ENCODE peak calls at places on chromosomes 12 and 14, in six cellular contexts. S, U, Z, V, Q and H are unnamed samples.

GRCh38 chr14:39071096-39071495 is 31.9 kb downstream of the SEC23A start:
- DNase-seq in S (no peak), U (no peak), Z (no peak), V (no peak), Q (no peak), H (no peak)

GRCh38 chr12:19654630-19655384 is 215.5 kb downstream of the AEBP2 start:
- DNase-seq in S (no peak), U (peak), Z (no peak), V (no peak), Q (no peak), H (peak)

GRCh38 chr12:53096089-53096741 is 1.3 kb upstream of the IGFBP6 start:
- DNase-seq in S (peak), U (peak), Z (no peak), V (no peak), Q (no peak), H (peak)

GRCh38 chr12:11651785-11652184 is 2.3 kb downstream of the ETV6 start:
- DNase-seq in S (no peak), U (peak), Z (no peak), V (no peak), Q (no peak), H (no peak)

GRCh38 chr12:22396253-22396652 is 61.7 kb upstream of the ST8SIA1 start:
- DNase-seq in S (no peak), U (no peak), Z (no peak), V (no peak), Q (no peak), H (no peak)

GRCh38 chr14:90757452-90757851 is 58.8 kb downstream of the TTC7B start:
- DNase-seq in S (no peak), U (no peak), Z (no peak), V (no peak), Q (no peak), H (peak)

GRCh38 chr12:53949631-53950440 is 4.9 kb upstream of the HOXC12 start:
- DNase-seq in S (peak), U (no peak), Z (no peak), V (no peak), Q (no peak), H (no peak)

GRCh38 chr14:80637726-80638619 is 303.6 kb downstream of the CEP128 start:
- DNase-seq in S (no peak), U (no peak), Z (no peak), V (no peak), Q (no peak), H (no peak)

GRCh38 chr12:11650697-11651281 is 1.3 kb downstream of the ETV6 start:
- DNase-seq in S (no peak), U (peak), Z (no peak), V (no peak), Q (peak), H (peak)

GRCh38 chr14:54893151-54893760 is 9.4 kb downstream of the GCH1 start:
- DNase-seq in S (no peak), U (peak), Z (no peak), V (peak), Q (no peak), H (peak)

GRCh38 chr12:124018526-124018925 is 45.5 kb downstream of the ZNF664 start:
- DNase-seq in S (no peak), U (no peak), Z (no peak), V (no peak), Q (no peak), H (peak)

GRCh38 chr14:79325071-79325470 is 886.2 kb downstream of the DIO2 start:
- DNase-seq in S (no peak), U (peak), Z (no peak), V (no peak), Q (no peak), H (peak)

GRCh38 chr14:50887476-50887875 is 15.6 kb downstream of the ABHD12B start:
- DNase-seq in S (no peak), U (no peak), Z (no peak), V (no peak), Q (no peak), H (no peak)

GRCh38 chr14:68666206-68666730 is 126.6 kb downstream of the ZFP36L1 start:
- DNase-seq in S (no peak), U (peak), Z (no peak), V (no peak), Q (no peak), H (no peak)

GRCh38 chr12:116295327-116296263 is 18.1 kb upstream of the MED13L start:
- DNase-seq in S (no peak), U (peak), Z (no peak), V (no peak), Q (no peak), H (no peak)

GRCh38 chr12:119683413-119683812 is 15.5 kb downstream of the PRKAB1 start:
- DNase-seq in S (no peak), U (peak), Z (no peak), V (no peak), Q (no peak), H (no peak)

GRCh38 chr12:79765157-79765556 is 74.4 kb upstream of the PAWR start:
- DNase-seq in S (no peak), U (no peak), Z (no peak), V (peak), Q (no peak), H (no peak)

GRCh38 chr12:6869049-6870021 is 2.0 kb downstream of the TPI1 start:
- DNase-seq in S (peak), U (peak), Z (no peak), V (peak), Q (peak), H (peak)

GRCh38 chr14:100305446-100306255 is 593 bp downstream of the SLC25A29 start:
- DNase-seq in S (peak), U (no peak), Z (no peak), V (no peak), Q (no peak), H (no peak)

GRCh38 chr14:35687335-35687939 is 121.7 kb downstream of the RALGAPA1 start:
- DNase-seq in S (no peak), U (peak), Z (no peak), V (peak), Q (peak), H (peak)

GRCh38 chr12:92961949-92962348 is 32.9 kb upstream of the EEA1 start:
- DNase-seq in S (no peak), U (peak), Z (no peak), V (no peak), Q (no peak), H (no peak)

GRCh38 chr12:53997324-53998173 is 2.4 kb upstream of the HOXC9 start:
- DNase-seq in S (no peak), U (no peak), Z (no peak), V (no peak), Q (no peak), H (no peak)

GRCh38 chr14:94971750-94972149 is 185.6 kb downstream of the DICER1 start:
- DNase-seq in S (no peak), U (no peak), Z (no peak), V (no peak), Q (no peak), H (no peak)

GRCh38 chr14:24399981-24400718 is 1.3 kb downstream of the NYNRIN start:
- DNase-seq in S (no peak), U (no peak), Z (no peak), V (no peak), Q (no peak), H (no peak)

GRCh38 chr14:24398298-24398942 is 383 bp upstream of the NYNRIN start:
- DNase-seq in S (peak), U (no peak), Z (no peak), V (no peak), Q (peak), H (no peak)

GRCh38 chr14:24401810-24402702 is 3.3 kb downstream of the NYNRIN start:
- DNase-seq in S (no peak), U (no peak), Z (no peak), V (no peak), Q (no peak), H (no peak)

GRCh38 chr14:24397639-24398297 is 1.0 kb upstream of the NYNRIN start:
- DNase-seq in S (no peak), U (no peak), Z (no peak), V (no peak), Q (no peak), H (no peak)

GRCh38 chr14:24398943-24399801 is at the start of gene NYNRIN:
- DNase-seq in S (peak), U (peak), Z (no peak), V (no peak), Q (peak), H (peak)
- H2AK5ac ChIP-seq in S (no peak), U (peak), Z (no peak), V (peak), Q (peak), H (peak)

GRCh38 chr12:114679942-114680341 is 4.0 kb downstream of the TBX3 start:
- DNase-seq in S (no peak), U (no peak), Z (no peak), V (no peak), Q (no peak), H (no peak)

GRCh38 chr12:114679452-114679875 is 4.5 kb downstream of the TBX3 start:
- DNase-seq in S (peak), U (peak), Z (no peak), V (no peak), Q (no peak), H (peak)

GRCh38 chr12:114682101-114682919 is 1.7 kb downstream of the TBX3 start:
- DNase-seq in S (no peak), U (no peak), Z (no peak), V (no peak), Q (no peak), H (no peak)

GRCh38 chr12:114681149-114681849 is 2.7 kb downstream of the TBX3 start:
- DNase-seq in S (peak), U (peak), Z (no peak), V (no peak), Q (no peak), H (peak)

DNA sequence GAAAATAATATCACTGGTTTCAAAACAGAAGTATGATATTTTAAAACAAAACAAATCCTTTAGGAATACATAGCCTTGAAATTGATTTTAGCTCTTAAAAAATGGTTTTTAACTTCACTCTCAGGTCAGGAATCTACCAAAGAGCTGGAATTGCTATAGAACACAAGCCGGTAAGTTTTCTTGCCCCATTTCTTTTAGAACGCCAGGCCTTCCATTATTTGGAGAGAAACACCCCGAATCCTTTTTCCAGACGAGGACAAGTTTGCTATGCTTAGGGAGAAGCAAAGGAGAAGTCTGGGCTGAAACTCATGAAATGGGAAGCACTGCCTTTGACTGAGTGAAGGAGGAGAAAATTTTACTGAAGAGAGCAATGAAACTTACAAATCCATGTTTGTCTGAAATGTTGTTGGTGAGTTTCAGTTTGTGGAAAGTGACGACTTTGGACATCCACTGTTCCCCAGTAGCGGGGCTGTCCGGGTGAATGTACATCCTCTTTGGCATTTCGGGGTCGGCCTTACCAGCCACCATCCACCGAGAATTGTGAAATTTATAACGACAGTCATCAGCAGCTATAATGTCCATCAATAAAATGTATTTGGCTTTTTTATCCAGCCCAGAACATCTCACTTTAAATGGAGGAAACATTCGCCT is 3.4 kb downstream of the TBX3 start:
- DNase-seq in S (no peak), U (no peak), Z (no peak), V (no peak), Q (no peak), H (peak)
- H3K14ac ChIP-seq in S (no peak), U (peak), Z (no peak), V (peak), Q (no peak), H (no peak)

GRCh38 chr12:127555071-127555470 is 711.9 kb upstream of the TMEM132C start:
- DNase-seq in S (no peak), U (no peak), Z (no peak), V (no peak), Q (no peak), H (no peak)
- H2AFZ ChIP-seq in S (no peak), U (no peak), Z (no peak), V (no peak), Q (no peak), H (no peak)

DNA sequence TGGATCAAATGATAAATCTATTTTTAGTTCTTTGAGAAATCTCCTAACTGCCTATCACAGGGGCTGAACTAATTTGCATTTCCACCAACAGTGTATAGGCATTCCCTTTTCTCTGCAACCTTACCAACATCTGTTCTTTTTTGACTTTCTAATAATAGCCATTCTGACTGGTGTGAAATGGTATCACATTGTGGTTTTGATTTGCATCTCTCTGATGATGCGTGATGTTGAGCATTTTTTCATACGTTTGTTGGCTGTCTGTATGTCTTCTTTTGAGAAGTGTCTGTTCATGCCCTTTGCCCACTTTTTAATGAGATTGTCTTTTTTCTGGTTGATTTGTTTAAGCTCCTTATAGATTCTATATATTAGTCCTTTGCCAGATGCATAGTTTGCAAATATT is 67.1 kb downstream of the IFNG-AS1 start:
- DNase-seq in S (no peak), U (no peak), Z (no peak), V (no peak), Q (no peak), H (no peak)
- H2AK5ac ChIP-seq in S (no peak), U (no peak), Z (no peak), V (no peak), Q (no peak), H (no peak)

GRCh38 chr14:70441641-70442040 is 10.3 kb upstream of the ADAM21 start:
- DNase-seq in S (no peak), U (no peak), Z (no peak), V (no peak), Q (no peak), H (no peak)
- H3K14ac ChIP-seq in S (no peak), U (no peak), Z (no peak), V (no peak), Q (no peak), H (no peak)

DNA sequence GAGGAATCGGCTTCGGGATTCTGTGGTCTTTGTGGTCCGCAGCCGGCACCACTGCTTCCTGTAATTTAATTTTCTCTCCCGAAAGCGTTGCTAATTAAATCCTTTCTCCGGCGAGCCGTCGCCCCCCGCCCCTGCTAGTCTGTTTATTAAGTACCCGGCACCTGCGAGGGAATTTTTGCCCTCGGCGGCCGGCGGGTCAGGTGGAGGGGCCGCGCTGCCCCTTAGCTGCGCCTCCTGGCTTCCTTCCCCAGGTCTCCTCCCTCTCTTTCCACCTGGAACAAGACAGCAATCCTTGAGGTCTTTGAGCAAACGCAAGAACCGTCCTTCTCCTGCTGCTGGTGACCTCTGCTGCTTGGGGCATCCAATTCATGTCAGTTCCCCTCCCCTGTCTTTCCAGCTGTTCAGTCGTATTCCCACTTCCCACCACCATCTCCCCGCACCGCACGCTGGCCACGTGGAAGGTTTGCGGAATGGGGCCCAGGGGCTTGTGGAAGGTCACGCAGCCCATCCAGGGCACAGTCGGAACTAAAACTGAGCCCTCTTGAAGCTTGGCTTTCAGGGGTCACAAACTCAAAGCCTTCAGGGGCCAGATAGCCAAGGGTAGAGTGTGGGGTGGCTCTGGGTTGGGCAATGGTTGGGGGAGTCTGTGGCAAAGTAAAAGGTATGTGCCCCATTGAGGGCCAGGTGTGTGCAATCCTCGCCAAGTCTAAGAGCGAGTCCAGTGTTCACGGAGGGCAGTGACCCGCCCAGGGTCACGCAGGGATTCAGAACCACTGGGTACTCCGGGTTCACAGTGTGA is 16.1 kb downstream of the ZDHHC22 start:
- DNase-seq in S (peak), U (no peak), Z (no peak), V (no peak), Q (no peak), H (no peak)
- H2AFZ ChIP-seq in S (no peak), U (peak), Z (no peak), V (peak), Q (peak), H (no peak)

GRCh38 chr12:49294086-49294803 is 702 bp upstream of the PRPH start:
- DNase-seq in S (no peak), U (no peak), Z (no peak), V (no peak), Q (no peak), H (no peak)
- H2AK5ac ChIP-seq in S (no peak), U (no peak), Z (no peak), V (no peak), Q (peak), H (no peak)

GRCh38 chr12:2229661-2230539 is 177.1 kb downstream of the CACNA1C start:
- DNase-seq in S (peak), U (no peak), Z (no peak), V (no peak), Q (no peak), H (no peak)

GRCh38 chr12:2231011-2231595 is 178.3 kb downstream of the CACNA1C start:
- DNase-seq in S (no peak), U (no peak), Z (no peak), V (no peak), Q (no peak), H (no peak)

GRCh38 chr12:2227360-2227759 is 174.6 kb downstream of the CACNA1C start:
- DNase-seq in S (no peak), U (no peak), Z (no peak), V (no peak), Q (no peak), H (no peak)

GRCh38 chr12:2225736-2226135 is 172.9 kb downstream of the CACNA1C start:
- DNase-seq in S (no peak), U (peak), Z (no peak), V (no peak), Q (no peak), H (peak)

GRCh38 chr12:2228535-2228934 is 175.7 kb downstream of the CACNA1C start:
- DNase-seq in S (no peak), U (no peak), Z (no peak), V (no peak), Q (no peak), H (no peak)
- H3K14ac ChIP-seq in S (no peak), U (no peak), Z (no peak), V (no peak), Q (no peak), H (no peak)

DNA sequence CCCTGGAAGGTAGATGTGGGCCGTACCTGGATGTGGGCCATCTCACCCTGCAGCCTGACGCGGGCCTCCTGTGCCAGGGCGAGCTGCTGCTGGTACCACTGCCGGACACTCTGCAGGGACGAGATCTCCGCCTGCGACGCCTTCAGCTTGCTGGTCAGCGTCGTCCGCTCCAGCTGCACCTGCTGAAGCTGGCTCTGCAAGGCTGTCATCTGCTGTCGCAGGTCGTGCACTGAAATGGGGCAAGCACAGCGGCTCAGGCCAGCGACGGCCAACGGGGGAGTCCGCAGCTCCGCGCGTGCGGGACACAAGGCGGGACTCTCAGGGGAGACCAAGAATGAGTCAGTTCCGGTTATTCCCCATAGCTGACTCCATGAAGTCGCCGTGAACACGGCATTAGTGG is 26.9 kb downstream of the GOLGA3 start:
- DNase-seq in S (no peak), U (no peak), Z (no peak), V (no peak), Q (no peak), H (no peak)
- H2AFZ ChIP-seq in S (no peak), U (peak), Z (no peak), V (no peak), Q (no peak), H (no peak)

GRCh38 chr12:121288158-121288848 is 8.2 kb downstream of the CAMKK2 start:
- DNase-seq in S (no peak), U (no peak), Z (no peak), V (no peak), Q (no peak), H (no peak)
- H2AK5ac ChIP-seq in S (no peak), U (no peak), Z (peak), V (no peak), Q (no peak), H (no peak)